ENCODE peak calls at places on chromosomes 4 and X, in six cellular contexts. One of them, this sample, is unnamed.

GRCh38 chr4:105158837-105159236 is 12.2 kb downstream of the TET2 start:
- DNase-seq in HCT116: no peak
- DNase-seq in IMR-90: peak
- DNase-seq in endodermal cell: peak
- DNase-seq in AG10803: peak
- DNase-seq in Caco-2: no peak
- DNase-seq in this sample: no peak

GRCh38 chrX:103356897-103357296 is 591 bp downstream of the TCEAL9 start:
- DNase-seq in endodermal cell: peak
- DNase-seq in AG10803: no peak
- DNase-seq in Caco-2: no peak
- DNase-seq in HCT116: no peak
- DNase-seq in IMR-90: no peak
- DNase-seq in this sample: no peak

GRCh38 chr4:126899382-126899801 is 733.4 kb upstream of the INTU start:
- DNase-seq in IMR-90: peak
- DNase-seq in HCT116: peak
- DNase-seq in Caco-2: no peak
- DNase-seq in endodermal cell: no peak
- DNase-seq in AG10803: peak
- DNase-seq in this sample: peak

GRCh38 chrX:2677764-2678163 is 13.3 kb upstream of the CD99 start:
- DNase-seq in IMR-90: peak
- DNase-seq in HCT116: peak
- DNase-seq in endodermal cell: peak
- DNase-seq in Caco-2: no peak
- DNase-seq in AG10803: peak
- DNase-seq in this sample: peak

GRCh38 chr4:182246401-182247205 is 3.4 kb downstream of the TENM3 start:
- DNase-seq in AG10803: no peak
- DNase-seq in Caco-2: no peak
- DNase-seq in HCT116: no peak
- DNase-seq in endodermal cell: no peak
- DNase-seq in IMR-90: peak
- DNase-seq in this sample: no peak

GRCh38 chr4:158817562-158818370 is 48.9 kb downstream of the FNIP2 start:
- DNase-seq in Caco-2: no peak
- DNase-seq in AG10803: no peak
- DNase-seq in IMR-90: no peak
- DNase-seq in endodermal cell: no peak
- DNase-seq in HCT116: no peak
- DNase-seq in this sample: no peak

GRCh38 chrX:111955916-111956315 is 79.9 kb downstream of the TRPC5OS start:
- DNase-seq in AG10803: no peak
- DNase-seq in IMR-90: no peak
- DNase-seq in endodermal cell: no peak
- DNase-seq in Caco-2: no peak
- DNase-seq in HCT116: no peak
- DNase-seq in this sample: no peak

GRCh38 chrX:21946925-21947641 is 6.6 kb downstream of the SMS start:
- DNase-seq in AG10803: peak
- DNase-seq in HCT116: no peak
- DNase-seq in Caco-2: no peak
- DNase-seq in endodermal cell: peak
- DNase-seq in IMR-90: peak
- DNase-seq in this sample: no peak

GRCh38 chrX:78104447-78105176 is 564 bp downstream of the PGK1 start:
- DNase-seq in endodermal cell: peak
- DNase-seq in AG10803: peak
- DNase-seq in IMR-90: peak
- DNase-seq in Caco-2: peak
- DNase-seq in HCT116: no peak
- DNase-seq in this sample: no peak

GRCh38 chr4:113943863-113944262 is 35.6 kb downstream of the ARSJ start:
- DNase-seq in endodermal cell: no peak
- DNase-seq in IMR-90: peak
- DNase-seq in HCT116: no peak
- DNase-seq in Caco-2: no peak
- DNase-seq in AG10803: peak
- DNase-seq in this sample: peak

GRCh38 chr4:84825701-84826100 is 140.8 kb downstream of the WDFY3 start:
- DNase-seq in IMR-90: no peak
- DNase-seq in endodermal cell: no peak
- DNase-seq in HCT116: no peak
- DNase-seq in Caco-2: no peak
- DNase-seq in AG10803: no peak
- DNase-seq in this sample: no peak
- TF ChIP-seq CTCF in IMR-90: no peak
- TF ChIP-seq CTCF in endodermal cell: no peak
- TF ChIP-seq CTCF in HCT116: no peak
- TF ChIP-seq CTCF in Caco-2: no peak
- TF ChIP-seq CTCF in AG10803: no peak
- TF ChIP-seq CTCF in this sample: no peak

GRCh38 chr4:169770411-169770810 is 12.7 kb upstream of the HPF1 start:
- DNase-seq in AG10803: peak
- DNase-seq in IMR-90: no peak
- DNase-seq in Caco-2: no peak
- DNase-seq in HCT116: no peak
- DNase-seq in endodermal cell: no peak
- DNase-seq in this sample: no peak

GRCh38 chr4:169773889-169774288 is 16.1 kb upstream of the HPF1 start:
- DNase-seq in HCT116: no peak
- DNase-seq in Caco-2: no peak
- DNase-seq in endodermal cell: no peak
- DNase-seq in IMR-90: no peak
- DNase-seq in AG10803: no peak
- DNase-seq in this sample: no peak

GRCh38 chr4:169774466-169775445 is 17.0 kb upstream of the HPF1 start:
- DNase-seq in AG10803: no peak
- DNase-seq in IMR-90: no peak
- DNase-seq in Caco-2: no peak
- DNase-seq in HCT116: no peak
- DNase-seq in endodermal cell: peak
- DNase-seq in this sample: no peak
- H3K4me3 ChIP-seq in AG10803: no peak
- H3K4me3 ChIP-seq in IMR-90: no peak
- H3K4me3 ChIP-seq in Caco-2: no peak
- H3K4me3 ChIP-seq in HCT116: no peak
- H3K4me3 ChIP-seq in endodermal cell: no peak
- H3K4me3 ChIP-seq in this sample: peak

DNA sequence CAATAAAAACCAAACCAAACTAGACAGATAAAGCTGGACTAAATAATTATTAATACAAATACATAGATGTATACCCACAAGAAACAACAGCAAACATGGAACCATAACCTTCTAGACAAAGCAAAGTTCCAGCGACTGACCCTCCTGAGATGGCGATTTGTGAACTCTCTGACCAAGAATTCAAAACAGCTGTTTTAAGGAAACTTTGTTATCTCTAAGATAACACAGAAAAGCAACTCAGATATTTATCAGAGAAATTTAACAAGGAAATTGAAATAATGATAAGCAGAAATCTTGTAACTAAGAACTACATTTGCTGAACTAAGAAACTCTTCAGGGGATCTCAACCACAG is 23.4 kb upstream of the MTHFD2L start:
- DNase-seq in HCT116: no peak
- DNase-seq in endodermal cell: no peak
- DNase-seq in IMR-90: no peak
- DNase-seq in Caco-2: no peak
- DNase-seq in AG10803: no peak
- DNase-seq in this sample: no peak
- TF ChIP-seq CTCF in HCT116: no peak
- TF ChIP-seq CTCF in endodermal cell: peak
- TF ChIP-seq CTCF in IMR-90: no peak
- TF ChIP-seq CTCF in Caco-2: no peak
- TF ChIP-seq CTCF in AG10803: no peak
- TF ChIP-seq CTCF in this sample: no peak

GRCh38 chr4:186599483-186599882 is 44.1 kb upstream of the MTNR1A start:
- DNase-seq in AG10803: no peak
- DNase-seq in IMR-90: no peak
- DNase-seq in endodermal cell: no peak
- DNase-seq in HCT116: no peak
- DNase-seq in Caco-2: no peak
- DNase-seq in this sample: no peak
- H3K4me3 ChIP-seq in AG10803: no peak
- H3K4me3 ChIP-seq in IMR-90: no peak
- H3K4me3 ChIP-seq in endodermal cell: no peak
- H3K4me3 ChIP-seq in HCT116: no peak
- H3K4me3 ChIP-seq in Caco-2: no peak
- H3K4me3 ChIP-seq in this sample: no peak

DNA sequence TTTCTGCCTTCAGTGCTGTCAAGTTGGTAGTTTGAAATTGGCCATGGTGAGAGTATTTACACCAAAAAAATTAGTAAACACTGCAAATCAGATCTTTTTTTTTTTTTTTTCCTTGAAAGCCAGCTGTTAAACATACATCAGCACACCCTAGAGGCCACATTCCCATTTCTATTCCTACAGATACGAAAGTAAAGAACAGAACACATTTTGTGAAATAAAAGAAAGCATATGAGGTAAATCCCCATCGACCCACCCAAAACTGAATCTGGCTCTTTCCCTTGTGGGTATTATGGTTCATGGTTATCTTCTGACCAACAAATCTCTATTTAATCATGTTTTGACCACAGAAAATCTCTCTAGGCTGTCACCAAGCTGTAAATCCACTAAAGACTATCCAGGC is 41.8 kb upstream of the AP1AR start:
- DNase-seq in Caco-2: no peak
- DNase-seq in IMR-90: peak
- DNase-seq in endodermal cell: no peak
- DNase-seq in HCT116: no peak
- DNase-seq in AG10803: peak
- DNase-seq in this sample: no peak
- TF ChIP-seq CTCF in Caco-2: peak
- TF ChIP-seq CTCF in IMR-90: peak
- TF ChIP-seq CTCF in endodermal cell: peak
- TF ChIP-seq CTCF in HCT116: peak
- TF ChIP-seq CTCF in AG10803: peak
- TF ChIP-seq CTCF in this sample: peak

GRCh38 chr4:88280228-88280795 is 4.0 kb downstream of the PPM1K start:
- DNase-seq in HCT116: no peak
- DNase-seq in IMR-90: no peak
- DNase-seq in Caco-2: no peak
- DNase-seq in endodermal cell: no peak
- DNase-seq in AG10803: no peak
- DNase-seq in this sample: no peak
- H3K4me3 ChIP-seq in HCT116: no peak
- H3K4me3 ChIP-seq in IMR-90: no peak
- H3K4me3 ChIP-seq in Caco-2: no peak
- H3K4me3 ChIP-seq in endodermal cell: peak
- H3K4me3 ChIP-seq in AG10803: no peak
- H3K4me3 ChIP-seq in this sample: no peak

GRCh38 chrX:135625995-135626394 is 87.4 kb upstream of the CT45A1 start:
- DNase-seq in Caco-2: peak
- DNase-seq in IMR-90: no peak
- DNase-seq in HCT116: peak
- DNase-seq in AG10803: peak
- DNase-seq in endodermal cell: peak
- DNase-seq in this sample: no peak
- TF ChIP-seq CTCF in Caco-2: peak
- TF ChIP-seq CTCF in IMR-90: peak
- TF ChIP-seq CTCF in HCT116: peak
- TF ChIP-seq CTCF in AG10803: no peak
- TF ChIP-seq CTCF in endodermal cell: peak
- TF ChIP-seq CTCF in this sample: no peak